ENCODE peak calls at places on chromosome 6, in four cellular contexts. D is HCT116, Q is HepG2, F is H1. W is an unnamed sample.
A peak's percentile ranks its signal among the peaks of the same experiment; 100 is the strongest.

GRCh38 chr6:27617046-27617687 is 144.3 kb upstream of the ZNF184 start:
- DNase-seq in D (no peak), Q (no peak), F (no peak), W (no peak)

GRCh38 chr6:36916159-36916558 is 30.4 kb downstream of the C6orf89 start:
- DNase-seq in D (no peak), Q (no peak), F (no peak), W (no peak)

GRCh38 chr6:45432944-45433343 is 55.2 kb upstream of the SUPT3H start:
- DNase-seq in D (no peak), Q (no peak), F (no peak), W (no peak)

GRCh38 chr6:131199568-131200272 is 64.5 kb downstream of the AKAP7 start:
- DNase-seq in D (peak; percentile 12), Q (peak; percentile 63), F (peak; percentile 36), W (no peak)

GRCh38 chr6:163834226-163834970 is 419.9 kb downstream of the QKI start:
- DNase-seq in D (no peak), Q (no peak), F (no peak), W (no peak)

GRCh38 chr6:169867751-169868191 is 116.3 kb downstream of the ERMARD start:
- DNase-seq in D (no peak), Q (no peak), F (no peak), W (no peak)

GRCh38 chr6:46867411-46867810 is 54.3 kb downstream of the ADGRF5 start:
- DNase-seq in D (no peak), Q (no peak), F (no peak), W (no peak)

GRCh38 chr6:38055210-38055609 is 235.7 kb downstream of the ZFAND3 start:
- DNase-seq in D (no peak), Q (no peak), F (no peak), W (no peak)

GRCh38 chr6:45626087-45626891 is 248.6 kb upstream of the SUPT3H start:
- DNase-seq in D (no peak), Q (no peak), F (no peak), W (no peak)

GRCh38 chr6:52416629-52417151 is 3.5 kb upstream of the EFHC1 start:
- DNase-seq in D (peak; percentile 77), Q (peak; percentile 84), F (no peak), W (no peak)
- TF ChIP-seq ZNF274 in D (no peak), Q (no peak), F (no peak), W (no peak)

GRCh38 chr6:159037746-159038290 is 7.0 kb downstream of the TAGAP start:
- DNase-seq in D (no peak), Q (no peak), F (no peak), W (no peak)

GRCh38 chr6:159036673-159037072 is 8.1 kb downstream of the TAGAP start:
- DNase-seq in D (no peak), Q (no peak), F (no peak), W (no peak)

GRCh38 chr6:159039885-159040258 is 4.9 kb downstream of the TAGAP start:
- DNase-seq in D (no peak), Q (no peak), F (no peak), W (no peak)

GRCh38 chr6:159041181-159041580 is 3.6 kb downstream of the TAGAP start:
- DNase-seq in D (no peak), Q (no peak), F (no peak), W (no peak)

DNA sequence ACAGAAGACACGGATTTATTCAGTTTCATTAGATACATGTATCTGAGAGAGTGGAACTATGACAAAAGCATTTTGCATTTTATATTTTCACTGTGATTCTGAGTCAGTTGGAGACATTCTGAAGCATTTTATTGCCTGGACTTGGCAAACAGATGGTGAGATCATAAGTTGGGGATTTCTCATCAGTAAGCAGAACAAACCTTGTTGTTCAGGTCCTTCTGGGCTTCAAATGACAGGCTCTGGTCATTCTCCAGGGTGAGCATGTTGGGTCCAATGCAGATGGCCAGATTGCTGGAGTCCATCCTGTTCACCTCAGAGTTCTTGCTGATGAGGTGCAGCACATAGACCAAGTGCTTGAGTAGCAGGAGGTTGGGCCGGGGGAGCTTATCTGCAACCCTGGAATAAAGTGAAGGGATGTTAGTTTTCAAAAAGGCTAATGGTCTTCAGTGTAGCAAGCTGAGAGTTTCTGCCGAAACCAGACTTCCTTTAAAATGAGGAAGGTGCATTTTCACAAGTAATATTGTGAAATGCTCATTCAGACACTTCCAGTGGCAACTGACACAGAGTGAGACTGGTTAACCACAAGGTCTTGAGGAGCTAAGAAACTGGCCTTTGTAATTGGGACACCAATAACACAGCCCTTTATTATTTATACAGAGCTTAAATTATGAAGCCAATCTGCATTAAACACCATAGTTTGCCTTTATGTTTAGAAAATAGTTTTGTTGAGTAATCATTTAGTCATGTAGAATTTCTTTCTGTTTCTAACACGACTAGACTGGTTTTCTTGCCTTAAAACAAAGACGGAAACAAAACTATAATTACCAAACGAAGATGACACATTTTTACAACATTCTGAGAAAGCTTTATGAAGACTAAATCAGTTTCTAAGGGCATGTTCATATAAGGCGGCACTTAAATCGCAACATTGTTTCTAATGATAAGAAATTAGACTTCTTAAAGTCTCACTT is 5.6 kb downstream of the TAGAP start:
- DNase-seq in D (no peak), Q (no peak), F (no peak), W (no peak)
- H3K4me1 ChIP-seq in D (no peaks in the 10 kb centered on the region), Q (no peaks in the 10 kb centered on the region), F (no peaks in the 10 kb centered on the region), W (no peaks in the 10 kb centered on the region)

GRCh38 chr6:134389658-134390057 is 71.7 kb upstream of the SGK1 start:
- DNase-seq in D (no peak), Q (no peak), F (no peak), W (no peak)
- TF ChIP-seq YY1 in D (no peak), Q (no peak), F (no peak), W (no peak)

DNA sequence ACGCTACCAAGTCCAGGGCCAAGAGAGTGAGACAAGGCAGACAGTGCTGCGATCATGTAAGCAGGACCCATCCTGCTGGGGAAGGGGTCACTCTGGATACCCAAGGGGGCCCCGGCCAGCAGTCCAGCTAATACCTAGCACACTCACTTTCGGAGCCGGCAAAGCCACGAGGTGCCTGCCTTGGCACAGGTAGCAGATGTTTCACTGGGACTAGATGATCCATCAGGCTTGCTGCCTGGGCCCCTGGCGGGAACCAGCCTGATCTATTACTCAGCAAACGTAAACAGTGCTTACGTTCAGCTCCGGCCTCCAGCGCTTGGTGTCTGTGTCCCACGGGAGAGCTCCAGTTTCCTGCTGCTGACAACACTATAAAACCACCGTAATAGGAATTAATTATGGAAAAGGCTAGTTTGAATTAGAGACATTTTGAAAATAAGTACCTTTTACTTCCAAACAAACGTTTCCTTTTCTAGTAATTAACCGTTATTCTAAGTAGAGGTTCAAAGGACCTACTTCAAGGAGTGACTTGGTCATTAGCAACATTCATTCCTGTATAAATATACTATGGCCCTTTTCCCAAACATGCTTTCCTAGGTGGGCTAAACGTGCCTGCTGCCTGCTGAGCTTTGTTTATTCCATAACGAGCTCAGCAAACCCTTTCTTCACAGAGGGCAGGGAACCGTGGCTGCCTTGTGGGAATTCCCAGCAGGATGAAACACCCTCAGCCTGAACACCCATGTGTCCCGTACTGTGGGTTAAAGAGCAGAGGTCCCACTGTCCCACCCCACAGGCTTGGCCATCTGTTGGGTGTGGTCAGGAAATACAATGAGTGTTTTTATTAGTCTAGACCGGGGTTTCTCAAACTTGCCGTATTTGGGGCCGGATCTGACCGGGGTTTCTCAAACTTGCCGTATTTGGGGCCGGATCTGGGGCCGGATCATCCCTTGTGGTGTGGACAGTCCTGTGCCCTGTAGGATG is 18.4 kb downstream of the SLC22A23 start:
- DNase-seq in D (no peak), Q (peak; percentile 68), F (no peak), W (no peak)
- TF ChIP-seq ZNF274 in D (no peak), Q (no peak), F (no peak), W (no peak)

GRCh38 chr6:1176595-1176994 is 135.3 kb upstream of the FOXQ1 start:
- DNase-seq in D (no peak), Q (no peak), F (no peak), W (no peak)
- H3K4me1 ChIP-seq in D (no peaks in the 10 kb centered on the region), Q (peaks cover 24% of the 10 kb centered on the region), F (no peaks in the 10 kb centered on the region), W (no peaks in the 10 kb centered on the region)

GRCh38 chr6:116352515-116353471 is 18.0 kb upstream of the DSE start:
- DNase-seq in D (no peak), Q (no peak), F (no peak), W (no peak)
- TF ChIP-seq YY1 in D (no peak), Q (no peak), F (no peak), W (no peak)

W was measured in NT2/D1.